ENCODE peak calls at places on chromosomes 7 and 10, in nine cellular contexts. D is activated T-helper 2 cell treated with anti-CD3 and anti-CD28 coated beads, Interferon-gamma antibody, Interleukin-2, Interleukin-4, amounts not matched to agents 10 μg/mL and 5 μg/mL and 100 μg/mL, durations not matched to agents 14 hours and 24 hours and 36 hours; W is NCI-H510A treated with DMSO at 0.1 percent for 48 hours; J is substantia nigra; N is NCI-H748 treated with DMSO at 0.1 percent for 48 hours; C is M059J; P is GM04504; A is NCI-H460; U is HL-60. Z is an unnamed sample.

GRCh38 chr7:24576171-24577052 is 3.2 kb downstream of the PALS2 start:
- DNase-seq in A (peak), N (peak), W (peak), U (peak), C (peak), J (no peak), P (peak), D (no peak), Z (no peak)

GRCh38 chr10:92173996-92174395 is 116.9 kb downstream of the CPEB3 start:
- DNase-seq in W (no peak), P (no peak), N (no peak), D (no peak), C (no peak), U (no peak), A (no peak), J (no peak), Z (no peak)

GRCh38 chr10:34504534-34504933 is 310.6 kb downstream of the PARD3 start:
- DNase-seq in J (no peak), W (no peak), U (no peak), N (no peak), P (no peak), C (peak), A (no peak), D (no peak), Z (no peak)

GRCh38 chr7:17090751-17091150 is 207.7 kb upstream of the AHR start:
- DNase-seq in U (no peak), P (peak), A (no peak), W (no peak), N (no peak), C (peak), D (no peak), J (no peak), Z (no peak)

GRCh38 chr7:127812540-127812939 is 160.5 kb downstream of the SND1 start:
- DNase-seq in C (no peak), P (no peak), J (no peak), N (no peak), U (no peak), A (no peak), D (no peak), W (no peak), Z (no peak)

GRCh38 chr10:2633630-2634029 is 433.7 kb upstream of the PFKP start:
- DNase-seq in P (no peak), W (no peak), U (no peak), C (no peak), J (no peak), D (no peak), A (no peak), N (no peak), Z (no peak)

GRCh38 chr7:42596737-42597136 is 315.1 kb downstream of the C7orf25 start:
- DNase-seq in J (no peak), D (no peak), P (no peak), N (no peak), W (no peak), A (no peak), U (no peak), C (no peak), Z (no peak)

GRCh38 chr10:114304566-114305421 is 65.7 kb downstream of the VWA2 start:
- DNase-seq in N (peak), U (peak), C (no peak), P (no peak), W (peak), A (peak), D (peak), J (peak), Z (no peak)

GRCh38 chr7:77406421-77406820 is 9.7 kb downstream of the GSAP start:
- DNase-seq in W (no peak), P (no peak), J (no peak), U (no peak), N (no peak), D (no peak), C (no peak), A (no peak), Z (no peak)

GRCh38 chr10:45418859-45419672 is 45.0 kb downstream of the ALOX5 start:
- DNase-seq in J (peak), U (peak), N (no peak), A (no peak), C (peak), W (peak), D (peak), P (peak), Z (peak)

GRCh38 chr7:33191326-33191725 is 62.0 kb downstream of the BBS9 start:
- DNase-seq in P (no peak), U (no peak), J (no peak), A (no peak), W (no peak), C (peak), D (no peak), N (no peak), Z (no peak)

GRCh38 chr7:139159900-139160675 is 50.6 kb upstream of the ZC3HAV1 start:
- DNase-seq in P (no peak), D (no peak), A (no peak), J (no peak), W (no peak), N (no peak), U (no peak), C (peak), Z (no peak)

GRCh38 chr10:92891885-92892705 is 43.8 kb downstream of the EXOC6 start:
- DNase-seq in A (peak), C (peak), J (no peak), N (no peak), W (no peak), P (peak), D (no peak), U (no peak), Z (no peak)

GRCh38 chr7:12674861-12675260 is 12.6 kb upstream of the ARL4A start:
- DNase-seq in C (peak), W (no peak), A (peak), D (peak), N (peak), P (no peak), U (no peak), J (no peak), Z (no peak)

GRCh38 chr7:16353226-16353625 is 68.1 kb downstream of the CRPPA start:
- DNase-seq in J (no peak), W (no peak), A (no peak), U (no peak), P (no peak), D (no peak), N (no peak), C (no peak), Z (no peak)

GRCh38 chr10:126227762-126228134 is 160.5 kb downstream of the ADAM12 start:
- DNase-seq in W (no peak), J (no peak), C (peak), N (no peak), P (peak), U (no peak), A (no peak), D (no peak), Z (no peak)

GRCh38 chr10:22476601-22477364 is 131.5 kb downstream of the SPAG6 start:
- DNase-seq in C (no peak), N (no peak), U (no peak), P (no peak), W (no peak), J (no peak), D (no peak), A (no peak), Z (no peak)

GRCh38 chr10:58177362-58177947 is 90.2 kb downstream of the IPMK start:
- DNase-seq in C (peak), N (peak), P (no peak), A (peak), W (peak), U (no peak), D (no peak), J (no peak), Z (no peak)

GRCh38 chr7:151485006-151485732 is 34.5 kb downstream of the RHEB start:
- DNase-seq in D (no peak), W (no peak), P (peak), N (no peak), U (no peak), J (peak), A (no peak), C (peak), Z (no peak)

GRCh38 chr7:157651366-157652160 is 314.8 kb downstream of the DNAJB6 start:
- DNase-seq in N (no peak), J (no peak), C (no peak), P (no peak), D (no peak), W (no peak), U (no peak), A (no peak), Z (no peak)

GRCh38 chr7:105808703-105809590 is 67.5 kb downstream of the ATXN7L1 start:
- DNase-seq in P (no peak), J (no peak), U (peak), A (no peak), C (peak), D (peak), W (no peak), N (no peak), Z (no peak)

GRCh38 chr10:102628451-102628911 is 15.8 kb upstream of the TRIM8 start:
- DNase-seq in U (no peak), W (peak), C (peak), A (no peak), J (peak), D (no peak), P (no peak), N (no peak), Z (no peak)

GRCh38 chr7:121298831-121299239 is 30.0 kb upstream of the WNT16 start:
- DNase-seq in C (no peak), P (no peak), U (no peak), D (no peak), J (no peak), N (no peak), A (no peak), W (no peak), Z (no peak)

GRCh38 chr7:5652829-5653228 is 128.6 kb downstream of the RNF216 start:
- DNase-seq in P (no peak), C (no peak), J (no peak), D (no peak), U (no peak), A (no peak), N (no peak), W (no peak), Z (no peak)

GRCh38 chr10:48910557-48910956 is 29.1 kb downstream of the LRRC18 start:
- DNase-seq in C (no peak), A (no peak), D (no peak), P (no peak), U (no peak), J (no peak), N (no peak), W (no peak), Z (no peak)

GRCh38 chr7:127392182-127392565 is 334 bp downstream of the ZNF800 start:
- DNase-seq in P (peak), C (peak), N (no peak), W (no peak), A (peak), J (peak), D (peak), U (peak), Z (no peak)

GRCh38 chr10:31341552-31341951 is 22.5 kb downstream of the ZEB1 start:
- DNase-seq in N (no peak), D (no peak), P (no peak), A (no peak), W (no peak), U (no peak), C (no peak), J (no peak), Z (no peak)

GRCh38 chr10:28387141-28387540 is 84.3 kb upstream of the MPP7 start:
- DNase-seq in J (no peak), N (no peak), C (no peak), W (no peak), A (no peak), D (no peak), P (no peak), U (no peak), Z (no peak)

GRCh38 chr10:31147220-31147608 is 115.5 kb upstream of the ZNF438 start:
- DNase-seq in P (peak), C (peak), A (no peak), D (no peak), J (no peak), U (no peak), W (no peak), N (no peak), Z (no peak)

GRCh38 chr7:264541-265191 is 25.3 kb upstream of the FOXL3 start:
- DNase-seq in W (no peak), U (no peak), C (peak), N (peak), J (no peak), P (no peak), A (no peak), D (no peak), Z (no peak)

GRCh38 chr10:121696854-121697253 is 98.6 kb upstream of the FGFR2 start:
- DNase-seq in U (no peak), D (no peak), C (peak), N (no peak), W (no peak), P (no peak), J (peak), A (peak), Z (no peak)

GRCh38 chr7:103598326-103598905 is 152.4 kb upstream of the SLC26A5 start:
- DNase-seq in C (no peak), N (no peak), U (no peak), W (no peak), P (no peak), D (no peak), J (no peak), A (no peak), Z (no peak)

GRCh38 chr7:144768633-144769032 is 67.2 kb downstream of the TPK1 start:
- DNase-seq in W (no peak), N (no peak), U (no peak), J (no peak), D (no peak), A (no peak), C (no peak), P (no peak), Z (no peak)

GRCh38 chr7:2101630-2102374 is 130.9 kb downstream of the MAD1L1 start:
- DNase-seq in D (no peak), J (no peak), C (no peak), N (no peak), A (no peak), P (no peak), W (no peak), U (no peak), Z (no peak)

GRCh38 chr7:67738958-67739357 is 742.3 kb downstream of the TYW1 start:
- DNase-seq in C (peak), A (no peak), P (no peak), W (no peak), D (no peak), N (no peak), J (no peak), U (peak), Z (peak)

GRCh38 chr7:138848056-138848975 is 50.3 kb upstream of the ATP6V0A4 start:
- DNase-seq in N (no peak), J (no peak), P (no peak), C (no peak), D (no peak), W (no peak), A (peak), U (no peak), Z (no peak)

GRCh38 chr10:120948889-120949382 is 97.8 kb downstream of the WDR11 start:
- DNase-seq in P (peak), U (peak), N (no peak), W (no peak), D (peak), J (peak), C (peak), A (no peak), Z (peak)

Z was measured in right atrium auricular region.